ENCODE peak calls at places on chromosomes 11 and 22, in ten cellular contexts. T, K, U, F, D, P, N, S, X and A are unnamed samples.

GRCh38 chr11:58059011-58059358 is 28.2 kb downstream of the OR6Q1 start:
- DNase-seq in T (peak; percentile 81), K (no peak), U (no peak), F (no peak), D (no peak), P (peak; percentile 92), N (peak; percentile 97), S (no peak), X (peak; percentile 90), A (no peak)

GRCh38 chr11:18987454-18988231 is 48.4 kb upstream of the MRGPRX1 start:
- DNase-seq in T (no peak), K (no peak), U (no peak), F (no peak), D (no peak), P (peak; percentile 43), N (peak; percentile 69), S (no peak), X (no peak), A (no peak)

GRCh38 chr22:47012589-47013365 is 250.3 kb downstream of the TBC1D22A start:
- DNase-seq in T (peak; percentile 2), K (no peak), U (no peak), F (no peak), D (no peak), P (peak; percentile 77), N (peak; percentile 70), S (no peak), X (peak; percentile 25), A (no peak)

GRCh38 chr22:41449321-41449720 is 2.7 kb upstream of the TOB2 start:
- DNase-seq in T (no peak), K (no peak), U (no peak), F (no peak), D (peak; percentile 54), P (no peak), N (no peak), S (no peak), X (peak; percentile 16), A (no peak)

GRCh38 chr11:93481279-93481678 is 61.9 kb downstream of the SMCO4 start:
- DNase-seq in T (no peak), K (no peak), U (no peak), F (peak; percentile 75), D (no peak), P (no peak), N (no peak), S (no peak), X (no peak), A (peak; percentile 76)

GRCh38 chr11:34318111-34319037 is 39.4 kb downstream of the ABTB2 start:
- DNase-seq in T (no peak), K (no peak), U (no peak), F (peak; percentile 34), D (no peak), P (peak; percentile 58), N (peak; percentile 76), S (no peak), X (peak; percentile 21), A (peak; percentile 38)

GRCh38 chr22:25067851-25068421 is 115.4 kb downstream of the KIAA1671 start:
- DNase-seq in T (no peak), K (no peak), U (no peak), F (peak; percentile 41), D (peak; percentile 90), P (no peak), N (no peak), S (no peak), X (no peak), A (no peak)

GRCh38 chr11:8341966-8342365 is 78.3 kb upstream of the LMO1 start:
- DNase-seq in T (no peak), K (no peak), U (no peak), F (no peak), D (no peak), P (no peak), N (no peak), S (no peak), X (no peak), A (no peak)

GRCh38 chr11:11805228-11805627 is 36.5 kb upstream of the USP47 start:
- DNase-seq in T (no peak), K (no peak), U (no peak), F (no peak), D (no peak), P (no peak), N (no peak), S (no peak), X (no peak), A (no peak)

GRCh38 chr22:19764636-19765476 is 4.3 kb downstream of the TBX1 start:
- DNase-seq in T (no peak), K (no peak), U (no peak), F (no peak), D (no peak), P (no peak), N (no peak), S (peak; percentile 31), X (no peak), A (no peak)

GRCh38 chr22:19762315-19763140 is 1.9 kb downstream of the TBX1 start:
- DNase-seq in T (no peak), K (no peak), U (no peak), F (no peak), D (no peak), P (no peak), N (no peak), S (no peak), X (no peak), A (no peak)

GRCh38 chr22:19764050-19764593 is 3.5 kb downstream of the TBX1 start:
- DNase-seq in T (no peak), K (no peak), U (no peak), F (no peak), D (no peak), P (no peak), N (no peak), S (peak; percentile 50), X (no peak), A (no peak)

GRCh38 chr22:19761500-19762314 is 1.1 kb downstream of the TBX1 start:
- DNase-seq in T (no peak), K (no peak), U (no peak), F (no peak), D (no peak), P (no peak), N (no peak), S (peak; percentile 57), X (no peak), A (no peak)

GRCh38 chr22:19763141-19764049 is 2.8 kb downstream of the TBX1 start:
- DNase-seq in T (no peak), K (no peak), U (no peak), F (no peak), D (no peak), P (no peak), N (no peak), S (peak; percentile 65), X (no peak), A (no peak)
- H3K4me3 ChIP-seq in T (no peak overlapping the region), K (no peak overlapping the region), U (no peak overlapping the region), F (no peak overlapping the region), D (no peak overlapping the region), P (no peak overlapping the region), N (no peak overlapping the region), S (no peak overlapping the region), X (no peak overlapping the region), A (no peak overlapping the region)

DNA sequence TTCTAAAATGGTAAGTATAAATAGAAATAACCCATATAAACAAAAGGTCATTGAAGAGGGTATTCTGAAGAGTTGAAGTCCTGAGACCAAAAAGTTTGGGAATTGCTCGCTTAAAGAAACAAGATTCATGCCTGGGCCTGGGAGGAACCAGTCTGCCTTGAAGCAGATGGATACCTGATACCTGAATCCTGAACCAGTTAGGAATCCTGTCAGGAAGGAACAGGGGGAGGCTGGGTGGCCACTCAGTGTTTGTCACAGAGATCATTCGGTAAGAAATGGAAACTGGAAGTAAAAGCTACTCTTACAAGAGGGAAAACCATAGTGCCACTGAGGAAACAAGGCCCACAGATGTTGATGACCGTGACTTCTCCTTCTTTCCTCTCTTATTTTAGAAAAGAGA is 126.4 kb upstream of the SNX19 start:
- DNase-seq in T (no peak), K (no peak), U (no peak), F (no peak), D (no peak), P (no peak), N (no peak), S (no peak), X (no peak), A (no peak)
- TF ChIP-seq CTCF in T (no peak), K (no peak), U (no peak), F (no peak), D (no peak), P (no peak), N (no peak), S (no peak), X (no peak), A (no peak)

GRCh38 chr11:64152841-64153691 is 12.8 kb downstream of the MACROD1 start:
- DNase-seq in T (no peak), K (peak; percentile 27), U (peak; percentile 64), F (peak; percentile 71), D (peak; percentile 93), P (peak; percentile 20), N (no peak), S (peak; percentile 88), X (peak; percentile 49), A (peak; percentile 66)
- H3K4me3 ChIP-seq in T (no peak overlapping the region), K (no peak overlapping the region), U (no peak overlapping the region), F (no peak overlapping the region), D (no peak overlapping the region), P (no peak overlapping the region), N (no peak overlapping the region), S (no peak overlapping the region), X (no peak overlapping the region), A (no peak overlapping the region)

GRCh38 chr11:65356394-65356972 is 1.9 kb downstream of the TIGD3 start:
- DNase-seq in T (no peak), K (no peak), U (peak; percentile 37), F (no peak), D (no peak), P (no peak), N (no peak), S (peak; percentile 81), X (no peak), A (no peak)
- TF ChIP-seq CTCF in T (no peak), K (no peak), U (no peak), F (no peak), D (no peak), P (no peak), N (no peak), S (no peak), X (no peak), A (no peak)

GRCh38 chr11:126059238-126059761 is 3.4 kb downstream of the CDON start:
- DNase-seq in T (no peak), K (no peak), U (no peak), F (no peak), D (no peak), P (no peak), N (no peak), S (no peak), X (peak; percentile 18), A (no peak)
- H3K4me3 ChIP-seq in T (no peak overlapping the region), K (no peak overlapping the region), U (no peak overlapping the region), F (no peak overlapping the region), D (no peak overlapping the region), P (no peak overlapping the region), N (no peak overlapping the region), S (no peak overlapping the region), X (no peak overlapping the region), A (no peak overlapping the region)